ENCODE peak calls at places on chromosomes 16 and 17, in seven cellular contexts. E is CD4-positive, alpha-beta T cell; P is endothelial cell; D is COLO829; C is mesendoderm; T is Calu3; K is NCI-H748 treated with DMSO at 0.1 percent for 48 hours. L is an unnamed sample.

GRCh38 chr16:29029168-29029994 is 44.5 kb downstream of the LAT start:
- DNase-seq in E (peak), T (peak), K (no peak), P (no peak), D (peak), C (peak), L (peak)

GRCh38 chr16:50763211-50763610 is 21.3 kb downstream of the CYLD start:
- DNase-seq in E (no peak), K (no peak), T (no peak), D (no peak), P (no peak), C (no peak), L (no peak)

GRCh38 chr17:17246879-17247278 is 9.9 kb upstream of the FLCN start:
- DNase-seq in K (no peak), P (no peak), C (no peak), T (no peak), D (no peak), E (no peak), L (no peak)

GRCh38 chr17:50063516-50064252 is 7.8 kb downstream of the ITGA3 start:
- DNase-seq in P (no peak), K (no peak), C (no peak), D (no peak), E (no peak), T (no peak), L (no peak)

GRCh38 chr17:82613283-82614094 is 34.8 kb downstream of the WDR45B start:
- DNase-seq in E (no peak), C (peak), P (no peak), D (no peak), T (no peak), K (no peak), L (peak)

GRCh38 chr17:77916284-77916683 is 42.2 kb upstream of the TNRC6C start:
- DNase-seq in C (no peak), E (no peak), D (no peak), K (no peak), P (no peak), T (no peak), L (no peak)

GRCh38 chr16:66159987-66160386 is 206.5 kb upstream of the CDH5 start:
- DNase-seq in C (no peak), E (no peak), K (no peak), D (no peak), T (no peak), P (no peak), L (no peak)

GRCh38 chr17:43570518-43570928 is 24.4 kb upstream of the ETV4 start:
- DNase-seq in D (no peak), T (no peak), P (no peak), E (no peak), C (no peak), K (no peak), L (no peak)

GRCh38 chr17:35889818-35890773 is 9.9 kb upstream of the CCL5 start:
- DNase-seq in P (no peak), E (no peak), C (no peak), D (no peak), K (no peak), T (peak), L (no peak)

GRCh38 chr16:27103954-27104353 is 37.2 kb downstream of the C16orf82 start:
- DNase-seq in D (no peak), K (no peak), T (no peak), C (no peak), P (no peak), E (no peak), L (peak)

GRCh38 chr17:3917391-3917931 is 1.2 kb upstream of the P2RX1 start:
- DNase-seq in K (no peak), T (peak), C (no peak), D (no peak), P (no peak), E (no peak), L (no peak)

GRCh38 chr17:65542595-65542994 is 18.9 kb downstream of the AXIN2 start:
- DNase-seq in T (no peak), P (no peak), D (no peak), E (no peak), C (no peak), K (no peak), L (no peak)

GRCh38 chr17:27224526-27225315 is 69.2 kb upstream of the WSB1 start:
- DNase-seq in K (no peak), E (no peak), P (no peak), D (no peak), C (no peak), T (no peak), L (no peak)

GRCh38 chr17:7888184-7888920 is at the start of gene CHD3:
- DNase-seq in T (peak), C (peak), P (no peak), D (no peak), E (peak), K (peak), L (no peak)

GRCh38 chr16:19804538-19805323 is 79.9 kb downstream of the GPRC5B start:
- DNase-seq in D (no peak), K (peak), E (peak), T (peak), C (peak), P (peak), L (no peak)

GRCh38 chr17:48037036-48037881 is at the start of gene COPZ2:
- DNase-seq in D (no peak), C (no peak), K (no peak), P (peak), E (peak), T (peak), L (peak)

GRCh38 chr17:68461589-68461988 is 4.3 kb upstream of the WIPI1 start:
- DNase-seq in E (no peak), K (no peak), C (no peak), P (no peak), D (no peak), T (no peak), L (no peak)

GRCh38 chr17:22470411-22471175 is 778.3 kb downstream of the KCNJ18 start:
- DNase-seq in D (no peak), K (no peak), C (no peak), E (no peak), P (no peak), T (no peak), L (no peak)

GRCh38 chr16:58509256-58510096 is 5.8 kb upstream of the SETD6 start:
- DNase-seq in K (no peak), C (no peak), P (no peak), E (no peak), T (no peak), D (no peak), L (peak)

GRCh38 chr16:2486645-2487516 is 12.0 kb downstream of the TBC1D24 start:
- DNase-seq in P (no peak), C (no peak), T (no peak), E (peak), D (no peak), K (no peak), L (no peak)

GRCh38 chr16:66471696-66472393 is 44.8 kb downstream of the BEAN1 start:
- DNase-seq in P (no peak), E (no peak), D (no peak), T (no peak), K (no peak), C (peak), L (no peak)

GRCh38 chr17:72387487-72387886 is 266.7 kb downstream of the SOX9 start:
- DNase-seq in T (no peak), C (peak), D (no peak), P (no peak), K (no peak), E (no peak), L (no peak)

GRCh38 chr16:19288872-19289799 is 3.6 kb downstream of the CLEC19A start:
- DNase-seq in T (no peak), C (peak), E (no peak), D (no peak), K (no peak), P (no peak), L (no peak)

GRCh38 chr17:82799591-82799990 is 40.2 kb downstream of the ZNF750 start:
- DNase-seq in T (no peak), D (no peak), K (no peak), E (no peak), P (no peak), C (no peak), L (no peak)